ENCODE peak calls at places on chromosomes 5 and 9, in seven cellular contexts. One of them, this sample, is unnamed.

GRCh38 chr5:81183811-81184748 is 49.0 kb upstream of the CKMT2 start:
- DNase-seq in MM.1S: no peak
- DNase-seq in GM23248: no peak
- DNase-seq in mammary epithelial cell: no peak
- DNase-seq in mesendoderm: no peak
- DNase-seq in K562: no peak
- DNase-seq in GM12878: no peak
- DNase-seq in this sample: peak; percentile 69

GRCh38 chr9:113516840-113517577 is 53.5 kb downstream of the RGS3 start:
- DNase-seq in GM12878: peak; percentile 98
- DNase-seq in mesendoderm: no peak
- DNase-seq in K562: no peak
- DNase-seq in MM.1S: peak; percentile 87
- DNase-seq in mammary epithelial cell: no peak
- DNase-seq in GM23248: no peak
- DNase-seq in this sample: no peak

GRCh38 chr9:111232997-111233790 is 96.8 kb downstream of the OR2K2 start:
- DNase-seq in GM12878: no peak
- DNase-seq in mesendoderm: peak; percentile 80
- DNase-seq in K562: no peak
- DNase-seq in MM.1S: no peak
- DNase-seq in GM23248: no peak
- DNase-seq in mammary epithelial cell: no peak
- DNase-seq in this sample: no peak

GRCh38 chr5:92633821-92634220 is 947.2 kb downstream of the NR2F1-AS1 start:
- DNase-seq in GM12878: no peak
- DNase-seq in GM23248: no peak
- DNase-seq in K562: no peak
- DNase-seq in mesendoderm: no peak
- DNase-seq in mammary epithelial cell: no peak
- DNase-seq in MM.1S: no peak
- DNase-seq in this sample: no peak

GRCh38 chr9:89536618-89537017 is 38.7 kb upstream of the SEMA4D start:
- DNase-seq in mammary epithelial cell: no peak
- DNase-seq in GM12878: no peak
- DNase-seq in K562: no peak
- DNase-seq in MM.1S: no peak
- DNase-seq in mesendoderm: no peak
- DNase-seq in GM23248: no peak
- DNase-seq in this sample: no peak

GRCh38 chr5:14588145-14588544 is 6.6 kb downstream of the OTULINL start:
- DNase-seq in mammary epithelial cell: no peak
- DNase-seq in MM.1S: no peak
- DNase-seq in GM12878: no peak
- DNase-seq in K562: no peak
- DNase-seq in GM23248: no peak
- DNase-seq in mesendoderm: no peak
- DNase-seq in this sample: no peak

GRCh38 chr5:78782728-78783127 is 134.2 kb upstream of the LHFPL2 start:
- DNase-seq in mesendoderm: no peak
- DNase-seq in MM.1S: no peak
- DNase-seq in mammary epithelial cell: no peak
- DNase-seq in K562: no peak
- DNase-seq in GM12878: no peak
- DNase-seq in GM23248: no peak
- DNase-seq in this sample: no peak

GRCh38 chr5:148984333-148984732 is 78.5 kb downstream of the SH3TC2 start:
- DNase-seq in MM.1S: no peak
- DNase-seq in GM12878: no peak
- DNase-seq in mesendoderm: peak; percentile 97
- DNase-seq in mammary epithelial cell: peak; percentile 94
- DNase-seq in GM23248: peak; percentile 27
- DNase-seq in K562: no peak
- DNase-seq in this sample: no peak

GRCh38 chr5:86885011-86885410 is 267.3 kb downstream of the COX7C start:
- DNase-seq in mesendoderm: no peak
- DNase-seq in GM12878: no peak
- DNase-seq in GM23248: no peak
- DNase-seq in mammary epithelial cell: no peak
- DNase-seq in K562: no peak
- DNase-seq in MM.1S: no peak
- DNase-seq in this sample: no peak

GRCh38 chr9:97504381-97505216 is 3.1 kb downstream of the TMOD1 start:
- DNase-seq in MM.1S: no peak
- DNase-seq in mesendoderm: peak; percentile 70
- DNase-seq in K562: no peak
- DNase-seq in GM23248: peak; percentile 52
- DNase-seq in mammary epithelial cell: no peak
- DNase-seq in GM12878: no peak
- DNase-seq in this sample: no peak

GRCh38 chr5:74630387-74631087 is 10.0 kb downstream of the ENC1 start:
- DNase-seq in GM12878: no peak
- DNase-seq in mesendoderm: peak; percentile 56
- DNase-seq in GM23248: peak; percentile 92
- DNase-seq in K562: no peak
- DNase-seq in mammary epithelial cell: peak; percentile 87
- DNase-seq in MM.1S: no peak
- DNase-seq in this sample: no peak

GRCh38 chr5:76789991-76790571 is 28.7 kb upstream of the F2RL1 start:
- DNase-seq in K562: no peak
- DNase-seq in GM23248: peak; percentile 86
- DNase-seq in mesendoderm: peak; percentile 28
- DNase-seq in GM12878: no peak
- DNase-seq in MM.1S: no peak
- DNase-seq in mammary epithelial cell: no peak
- DNase-seq in this sample: no peak

GRCh38 chr5:150542933-150543445 is 35.1 kb downstream of the NDST1 start:
- DNase-seq in GM12878: no peak
- DNase-seq in mammary epithelial cell: no peak
- DNase-seq in mesendoderm: no peak
- DNase-seq in K562: no peak
- DNase-seq in MM.1S: no peak
- DNase-seq in GM23248: no peak
- DNase-seq in this sample: no peak

GRCh38 chr9:133954862-133955529 is 37.1 kb downstream of the VAV2 start:
- DNase-seq in K562: no peak
- DNase-seq in mesendoderm: no peak
- DNase-seq in GM12878: peak; percentile 59
- DNase-seq in MM.1S: no peak
- DNase-seq in GM23248: no peak
- DNase-seq in mammary epithelial cell: no peak
- DNase-seq in this sample: no peak

GRCh38 chr5:87120518-87121314 is 147.0 kb upstream of the RASA1 start:
- DNase-seq in mammary epithelial cell: peak; percentile 99
- DNase-seq in mesendoderm: no peak
- DNase-seq in MM.1S: peak; percentile 74
- DNase-seq in GM12878: no peak
- DNase-seq in K562: no peak
- DNase-seq in GM23248: peak; percentile 95
- DNase-seq in this sample: no peak

GRCh38 chr9:137542486-137542885 is 7.7 kb downstream of the PNPLA7 start:
- DNase-seq in mammary epithelial cell: no peak
- DNase-seq in mesendoderm: no peak
- DNase-seq in K562: no peak
- DNase-seq in GM12878: no peak
- DNase-seq in MM.1S: no peak
- DNase-seq in GM23248: no peak
- DNase-seq in this sample: no peak

GRCh38 chr9:114902773-114903589 is 27.4 kb downstream of the TNFSF8 start:
- DNase-seq in GM23248: peak; percentile 50
- DNase-seq in MM.1S: peak; percentile 82
- DNase-seq in mesendoderm: no peak
- DNase-seq in mammary epithelial cell: peak; percentile 66
- DNase-seq in GM12878: no peak
- DNase-seq in K562: no peak
- DNase-seq in this sample: no peak

GRCh38 chr5:140076142-140076541 is 33.0 kb upstream of the NRG2 start:
- DNase-seq in mammary epithelial cell: no peak
- DNase-seq in GM12878: no peak
- DNase-seq in K562: no peak
- DNase-seq in GM23248: no peak
- DNase-seq in MM.1S: no peak
- DNase-seq in mesendoderm: no peak
- DNase-seq in this sample: no peak

GRCh38 chr5:116763987-116764866 is 189.6 kb upstream of the SEMA6A start:
- DNase-seq in MM.1S: peak; percentile 57
- DNase-seq in mesendoderm: no peak
- DNase-seq in K562: no peak
- DNase-seq in mammary epithelial cell: peak; percentile 97
- DNase-seq in GM12878: peak; percentile 98
- DNase-seq in GM23248: no peak
- DNase-seq in this sample: no peak

GRCh38 chr5:14193496-14193895 is 50.4 kb downstream of the TRIO start:
- DNase-seq in GM23248: no peak
- DNase-seq in mammary epithelial cell: no peak
- DNase-seq in GM12878: no peak
- DNase-seq in K562: no peak
- DNase-seq in mesendoderm: no peak
- DNase-seq in MM.1S: no peak
- DNase-seq in this sample: no peak

GRCh38 chr9:37405764-37406380 is 16.6 kb upstream of the GRHPR start:
- DNase-seq in GM12878: no peak
- DNase-seq in mesendoderm: no peak
- DNase-seq in mammary epithelial cell: no peak
- DNase-seq in GM23248: no peak
- DNase-seq in K562: no peak
- DNase-seq in MM.1S: no peak
- DNase-seq in this sample: no peak
- H3K4me3 ChIP-seq in GM12878: peak overlapping the region; percentile 57
- H3K4me3 ChIP-seq in mesendoderm: no peak overlapping the region
- H3K4me3 ChIP-seq in mammary epithelial cell: no peak overlapping the region
- H3K4me3 ChIP-seq in GM23248: no peak overlapping the region
- H3K4me3 ChIP-seq in K562: no peak overlapping the region
- H3K4me3 ChIP-seq in MM.1S: no peak overlapping the region
- H3K4me3 ChIP-seq in this sample: peak overlapping the region; percentile 62

DNA sequence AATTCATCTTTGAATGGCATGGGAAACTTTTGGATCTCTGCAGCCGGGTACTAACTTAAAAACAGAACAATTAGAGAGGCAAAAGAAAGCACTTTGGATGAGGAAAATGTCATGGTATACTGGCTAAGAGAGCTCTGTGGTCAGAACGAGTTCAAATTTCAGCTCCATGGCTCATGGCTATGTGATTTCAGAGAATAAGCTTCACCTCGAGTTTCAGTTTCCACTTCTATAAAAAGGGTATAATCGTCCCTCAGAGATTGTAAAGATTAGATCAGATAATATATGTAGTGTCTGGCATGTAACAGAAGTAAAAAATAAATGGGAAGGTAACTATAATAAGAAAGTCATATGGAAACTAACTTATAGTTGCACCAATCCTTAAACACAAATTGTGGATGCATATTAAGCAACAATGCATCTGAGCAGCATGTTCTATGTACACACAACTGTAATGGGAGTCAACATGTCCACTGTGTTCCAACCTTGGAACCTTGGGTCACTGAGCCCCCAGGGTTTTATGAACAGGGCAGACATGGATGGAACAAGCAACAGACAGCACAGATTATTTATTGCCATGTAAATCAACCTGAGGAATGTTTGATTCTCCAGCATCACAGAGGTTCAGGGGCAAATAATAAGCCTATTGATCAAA is 145.4 kb downstream of the MAPKAP1 start:
- DNase-seq in mesendoderm: no peak
- DNase-seq in mammary epithelial cell: no peak
- DNase-seq in GM23248: no peak
- DNase-seq in GM12878: peak; percentile 44
- DNase-seq in K562: no peak
- DNase-seq in MM.1S: peak; percentile 80
- DNase-seq in this sample: peak; percentile 50
- H3K79me2 ChIP-seq in mesendoderm: no peaks in the 10 kb centered on the region
- H3K79me2 ChIP-seq in mammary epithelial cell: peaks cover 25% of the 10 kb centered on the region
- H3K79me2 ChIP-seq in GM23248: peaks cover 75% of the 10 kb centered on the region
- H3K79me2 ChIP-seq in GM12878: peaks cover 21% of the 10 kb centered on the region
- H3K79me2 ChIP-seq in K562: no peaks in the 10 kb centered on the region
- H3K79me2 ChIP-seq in MM.1S: no peaks in the 10 kb centered on the region
- H3K79me2 ChIP-seq in this sample: no peaks in the 10 kb centered on the region

DNA sequence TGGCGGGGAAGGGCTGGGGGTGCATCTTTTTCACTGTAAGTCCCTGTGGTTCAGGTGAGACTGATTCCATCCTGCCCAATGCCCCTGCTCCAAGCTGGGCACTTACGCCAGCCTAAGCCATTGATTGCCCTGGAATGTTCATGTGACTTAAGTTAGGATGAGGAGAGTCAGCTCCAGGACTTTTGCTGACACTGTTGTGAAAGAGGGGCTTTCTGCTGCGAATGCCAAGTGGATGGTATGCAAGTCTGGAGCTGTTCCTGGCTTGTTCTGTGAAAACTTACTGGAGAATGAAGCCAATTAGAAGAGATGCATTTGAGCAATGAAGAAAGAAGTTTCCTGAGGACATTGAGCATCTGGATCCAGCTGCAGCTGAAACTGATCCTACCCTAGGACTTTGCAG is 61.2 kb upstream of the ZFR start:
- DNase-seq in mammary epithelial cell: peak; percentile 31
- DNase-seq in GM23248: peak; percentile 73
- DNase-seq in mesendoderm: no peak
- DNase-seq in K562: no peak
- DNase-seq in MM.1S: no peak
- DNase-seq in GM12878: no peak
- DNase-seq in this sample: no peak
- H3K4me3 ChIP-seq in mammary epithelial cell: no peak overlapping the region
- H3K4me3 ChIP-seq in GM23248: peak overlapping the region; percentile 48
- H3K4me3 ChIP-seq in mesendoderm: no peak overlapping the region
- H3K4me3 ChIP-seq in K562: no peak overlapping the region
- H3K4me3 ChIP-seq in MM.1S: no peak overlapping the region
- H3K4me3 ChIP-seq in GM12878: no peak overlapping the region
- H3K4me3 ChIP-seq in this sample: no peak overlapping the region

DNA sequence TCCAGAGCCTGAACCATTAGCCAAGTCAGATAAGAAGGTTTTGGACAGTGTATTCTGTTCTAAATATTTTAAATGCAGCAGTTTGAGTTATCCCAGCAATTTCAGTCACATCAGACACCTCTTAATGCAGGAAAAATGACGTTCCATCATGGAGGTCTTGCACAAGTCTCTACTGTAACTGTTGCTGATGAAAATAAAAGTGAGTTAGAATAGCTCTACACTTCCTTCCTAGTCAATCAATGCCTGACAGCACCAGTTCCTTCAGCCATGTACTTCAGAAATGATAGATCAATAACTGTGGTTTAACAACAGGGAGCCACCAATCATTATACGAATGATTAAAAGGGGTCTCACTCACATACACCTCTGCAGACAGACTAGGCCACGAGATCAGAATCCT is 215.7 kb downstream of the BNC2 start:
- DNase-seq in GM23248: no peak
- DNase-seq in mammary epithelial cell: no peak
- DNase-seq in MM.1S: no peak
- DNase-seq in GM12878: no peak
- DNase-seq in K562: no peak
- DNase-seq in mesendoderm: no peak
- DNase-seq in this sample: no peak
- H3K79me2 ChIP-seq in GM23248: peaks cover 86% of the 10 kb centered on the region
- H3K79me2 ChIP-seq in mammary epithelial cell: no peaks in the 10 kb centered on the region
- H3K79me2 ChIP-seq in MM.1S: no peaks in the 10 kb centered on the region
- H3K79me2 ChIP-seq in GM12878: no peaks in the 10 kb centered on the region
- H3K79me2 ChIP-seq in K562: no peaks in the 10 kb centered on the region
- H3K79me2 ChIP-seq in mesendoderm: no peaks in the 10 kb centered on the region
- H3K79me2 ChIP-seq in this sample: no peaks in the 10 kb centered on the region

DNA sequence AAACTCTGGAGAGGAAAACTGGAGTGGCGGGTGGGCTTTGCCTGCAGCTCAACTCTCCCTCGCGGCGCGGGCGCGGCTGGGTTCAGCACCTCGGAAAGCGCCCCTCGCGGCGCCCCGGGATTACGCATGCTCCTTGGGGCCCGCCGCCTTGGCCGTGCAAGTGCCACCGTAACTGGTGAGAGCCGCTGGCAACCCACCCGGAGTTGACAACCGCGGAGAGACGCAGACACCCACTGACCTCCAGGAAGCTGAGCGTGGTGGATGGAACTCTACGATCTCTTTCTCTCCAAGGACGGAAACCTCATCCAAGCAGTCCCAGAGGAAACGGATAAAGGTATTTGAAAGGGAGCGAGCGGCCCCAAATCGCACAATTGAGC is 194 bp upstream of the RXFP3 start:
- DNase-seq in mesendoderm: peak; percentile 77
- DNase-seq in K562: peak; percentile 44
- DNase-seq in GM12878: no peak
- DNase-seq in mammary epithelial cell: peak; percentile 57
- DNase-seq in GM23248: peak; percentile 84
- DNase-seq in MM.1S: peak; percentile 21
- DNase-seq in this sample: no peak
- H3K4me3 ChIP-seq in mesendoderm: no peak overlapping the region
- H3K4me3 ChIP-seq in K562: no peak overlapping the region
- H3K4me3 ChIP-seq in GM12878: peak overlapping the region; percentile 16
- H3K4me3 ChIP-seq in mammary epithelial cell: peak overlapping the region; percentile 4
- H3K4me3 ChIP-seq in GM23248: peak overlapping the region; percentile 75
- H3K4me3 ChIP-seq in MM.1S: no peak overlapping the region
- H3K4me3 ChIP-seq in this sample: no peak overlapping the region

This sample was measured in Karpas-422.